ENCODE peak calls at places on chromosomes 4 and X, in nine cellular contexts. S is EH; B is germinal center; U is RPMI8226; A is astrocyte of the spinal cord; E is brain microvascular endothelial cell; L is activated B cell treated with CpG ODN at 0.5 μM for 24 hours; K is stimulated activated CD8-positive, alpha-beta memory T cell treated with anti-CD3 and anti-CD28 coated beads, Interleukin-4, amount 100 ng/mL, for 48 hours; Y is AG04450. J is an unnamed sample.

GRCh38 chrX:39957816-39958561 is 139.8 kb downstream of the BCOR start:
- DNase-seq in S (peak), B (no peak), U (no peak), A (no peak), E (peak), L (no peak), K (no peak), Y (no peak), J (peak)

GRCh38 chrX:134626434-134626833 is 31.8 kb downstream of the PLAC1 start:
- DNase-seq in S (peak), B (no peak), U (no peak), A (no peak), E (no peak), L (no peak), K (no peak), Y (no peak), J (no peak)

GRCh38 chrX:149044471-149044870 is 460.6 kb downstream of the IDS start:
- DNase-seq in S (no peak), B (no peak), U (no peak), A (no peak), E (no peak), L (no peak), K (no peak), Y (no peak), J (no peak)

GRCh38 chrX:37380920-37381319 is 31.8 kb downstream of the PRRG1 start:
- DNase-seq in S (peak), B (no peak), U (no peak), A (peak), E (peak), L (no peak), K (no peak), Y (peak), J (no peak)

GRCh38 chrX:10597871-10598270 is 22.5 kb downstream of the MID1 start:
- DNase-seq in S (peak), B (peak), U (peak), A (no peak), E (peak), L (no peak), K (no peak), Y (no peak), J (no peak)

GRCh38 chr4:33080262-33080661 is 2360.1 kb downstream of the PCDH7 start:
- DNase-seq in S (no peak), B (no peak), U (no peak), A (no peak), E (no peak), L (no peak), K (no peak), Y (no peak), J (no peak)

GRCh38 chrX:123157586-123157985 is 26.5 kb upstream of the GRIA3 start:
- DNase-seq in S (no peak), B (no peak), U (no peak), A (no peak), E (no peak), L (no peak), K (no peak), Y (no peak), J (no peak)

GRCh38 chr4:5979981-5980380 is 38.2 kb downstream of the C4orf50 start:
- DNase-seq in S (peak), B (no peak), U (no peak), A (no peak), E (no peak), L (no peak), K (no peak), Y (no peak), J (no peak)

GRCh38 chr4:8164194-8164565 is 5.6 kb upstream of the ABLIM2 start:
- DNase-seq in S (no peak), B (no peak), U (peak), A (no peak), E (no peak), L (no peak), K (no peak), Y (no peak), J (peak)

GRCh38 chr4:110109455-110109854 is 89.0 kb downstream of the ELOVL6 start:
- DNase-seq in S (peak), B (no peak), U (no peak), A (no peak), E (no peak), L (no peak), K (no peak), Y (no peak), J (no peak)

J was measured in osteoblast.